ENCODE peak calls at places on chromosomes 6 and 20, in five cellular contexts. P, F, W, K and R are unnamed samples.

GRCh38 chr6:1890071-1890470 is 280.4 kb downstream of the FOXC1 start:
- DNase-seq in W (no peak), P (no peak), K (no peak), F (no peak), R (no peak)

GRCh38 chr6:89487864-89488263 is 54.9 kb downstream of the ANKRD6 start:
- DNase-seq in F (no peak), K (no peak), P (no peak), W (no peak), R (no peak)

GRCh38 chr6:133567656-133568055 is 321.3 kb upstream of the TCF21 start:
- DNase-seq in W (no peak), K (no peak), F (no peak), P (no peak), R (no peak)

GRCh38 chr6:35727935-35728662 is 8.7 kb upstream of the ARMC12 start:
- DNase-seq in W (peak; percentile 100), F (peak; percentile 94), K (peak; percentile 87), P (no peak), R (peak; percentile 56)

GRCh38 chr6:90068264-90068663 is 174.0 kb downstream of the GJA10 start:
- DNase-seq in K (no peak), F (no peak), P (no peak), W (no peak), R (no peak)

GRCh38 chr6:116439572-116439971 is 21.6 kb upstream of the CALHM6 start:
- DNase-seq in P (no peak), K (no peak), W (no peak), F (no peak), R (no peak)

GRCh38 chr6:43308101-43308989 is at the start of gene CRIP3:
- DNase-seq in F (no peak), P (no peak), K (peak; percentile 36), W (peak; percentile 86), R (no peak)

GRCh38 chr20:15287331-15287730 is 949.9 kb upstream of the FLRT3 start:
- DNase-seq in K (no peak), F (no peak), W (no peak), P (no peak), R (no peak)

GRCh38 chr6:10418862-10419748 is 4.2 kb upstream of the TFAP2A start:
- DNase-seq in K (no peak), W (peak; percentile 72), F (no peak), P (no peak), R (no peak)

GRCh38 chr6:19327246-19327645 is 509.9 kb upstream of the ID4 start:
- DNase-seq in K (no peak), W (no peak), P (no peak), F (no peak), R (no peak)

GRCh38 chr20:22584922-22585785 is 782 bp upstream of the FOXA2 start:
- DNase-seq in P (no peak), K (peak; percentile 18), F (no peak), W (peak; percentile 87), R (no peak)

GRCh38 chr6:133428299-133428698 is 187.1 kb downstream of the EYA4 start:
- DNase-seq in F (no peak), W (no peak), P (no peak), K (no peak), R (no peak)

GRCh38 chr20:38730989-38731737 is 6.9 kb downstream of the SLC32A1 start:
- DNase-seq in F (peak; percentile 76), P (no peak), K (peak; percentile 80), W (peak; percentile 95), R (no peak)

GRCh38 chr6:134063121-134063965 is 10.9 kb upstream of the SLC2A12 start:
- DNase-seq in W (no peak), F (no peak), P (no peak), K (peak; percentile 11), R (no peak)

GRCh38 chr6:19836799-19837510 is at the start of gene ID4:
- DNase-seq in F (peak; percentile 68), P (peak; percentile 74), K (peak; percentile 99), W (peak; percentile 97), R (peak; percentile 90)

GRCh38 chr6:151806757-151807512 is 547 bp upstream of the ESR1 start:
- DNase-seq in K (peak; percentile 28), P (no peak), W (no peak), F (no peak), R (no peak)

GRCh38 chr6:15260099-15260821 is 14.4 kb downstream of the JARID2 start:
- DNase-seq in W (no peak), F (no peak), P (peak; percentile 46), K (no peak), R (peak; percentile 79)

GRCh38 chr6:108655840-108656650 is 95.3 kb downstream of the FOXO3 start:
- DNase-seq in P (peak; percentile 70), F (no peak), W (no peak), K (no peak), R (peak; percentile 66)

GRCh38 chr6:151914475-151914874 is 107.0 kb downstream of the ESR1 start:
- DNase-seq in W (no peak), P (no peak), K (no peak), F (no peak), R (no peak)

GRCh38 chr6:9646346-9647042 is 768.4 kb downstream of the TFAP2A start:
- DNase-seq in P (peak; percentile 19), K (peak; percentile 7), W (no peak), F (no peak), R (peak; percentile 55)

GRCh38 chr6:112501705-112502104 is 154.6 kb downstream of the RFPL4B start:
- DNase-seq in W (no peak), P (no peak), F (no peak), K (no peak), R (no peak)

GRCh38 chr6:109237082-109237985 is 142.0 kb downstream of the CEP57L1 start:
- DNase-seq in K (no peak), W (no peak), P (no peak), F (no peak), R (no peak)

GRCh38 chr6:127190552-127190951 is 72.1 kb downstream of the RSPO3 start:
- DNase-seq in P (no peak), K (peak; percentile 12), W (no peak), F (no peak), R (no peak)

GRCh38 chr20:3174442-3175263 is 1.3 kb upstream of the LZTS3 start:
- DNase-seq in F (no peak), W (no peak), P (no peak), K (no peak), R (no peak)

GRCh38 chr6:7917729-7918128 is 7.1 kb upstream of the TXNDC5 start:
- DNase-seq in W (no peak), K (no peak), F (no peak), P (no peak), R (no peak)

GRCh38 chr6:88376759-88377387 is 210.7 kb upstream of the CNR1 start:
- DNase-seq in F (no peak), W (no peak), P (peak; percentile 79), K (no peak), R (peak; percentile 24)

GRCh38 chr6:27582928-27583725 is 110.2 kb upstream of the ZNF184 start:
- DNase-seq in K (peak; percentile 19), F (no peak), W (peak; percentile 14), P (no peak), R (no peak)

GRCh38 chr20:33178726-33179125 is 10.8 kb downstream of the BPIFA2 start:
- DNase-seq in P (no peak), K (no peak), F (no peak), W (no peak), R (no peak)

GRCh38 chr6:14717307-14717706 is 528.6 kb upstream of the JARID2 start:
- DNase-seq in P (no peak), W (no peak), K (no peak), F (no peak), R (no peak)

GRCh38 chr20:44041001-44041400 is 126.3 kb downstream of the TOX2 start:
- DNase-seq in K (no peak), F (no peak), W (no peak), P (no peak), R (no peak)

GRCh38 chr6:131023834-131024504 is 39.1 kb downstream of the EPB41L2 start:
- DNase-seq in P (no peak), W (no peak), F (no peak), K (no peak), R (peak; percentile 33)

GRCh38 chr6:121780325-121781313 is 345.2 kb downstream of the GJA1 start:
- DNase-seq in F (peak; percentile 58), P (peak; percentile 81), W (peak; percentile 89), K (no peak), R (peak; percentile 94)

GRCh38 chr6:26576929-26577719 is 19.6 kb upstream of the ABT1 start:
- DNase-seq in W (no peak), K (no peak), P (no peak), F (peak; percentile 38), R (no peak)

GRCh38 chr6:3603443-3604130 is 146.7 kb upstream of the SLC22A23 start:
- DNase-seq in W (no peak), K (peak; percentile 50), F (no peak), P (no peak), R (no peak)
- TF ChIP-seq CTCF in W (no peak), K (peak; percentile 17), F (no peak), P (no peak), R (peak; percentile 8)

DNA sequence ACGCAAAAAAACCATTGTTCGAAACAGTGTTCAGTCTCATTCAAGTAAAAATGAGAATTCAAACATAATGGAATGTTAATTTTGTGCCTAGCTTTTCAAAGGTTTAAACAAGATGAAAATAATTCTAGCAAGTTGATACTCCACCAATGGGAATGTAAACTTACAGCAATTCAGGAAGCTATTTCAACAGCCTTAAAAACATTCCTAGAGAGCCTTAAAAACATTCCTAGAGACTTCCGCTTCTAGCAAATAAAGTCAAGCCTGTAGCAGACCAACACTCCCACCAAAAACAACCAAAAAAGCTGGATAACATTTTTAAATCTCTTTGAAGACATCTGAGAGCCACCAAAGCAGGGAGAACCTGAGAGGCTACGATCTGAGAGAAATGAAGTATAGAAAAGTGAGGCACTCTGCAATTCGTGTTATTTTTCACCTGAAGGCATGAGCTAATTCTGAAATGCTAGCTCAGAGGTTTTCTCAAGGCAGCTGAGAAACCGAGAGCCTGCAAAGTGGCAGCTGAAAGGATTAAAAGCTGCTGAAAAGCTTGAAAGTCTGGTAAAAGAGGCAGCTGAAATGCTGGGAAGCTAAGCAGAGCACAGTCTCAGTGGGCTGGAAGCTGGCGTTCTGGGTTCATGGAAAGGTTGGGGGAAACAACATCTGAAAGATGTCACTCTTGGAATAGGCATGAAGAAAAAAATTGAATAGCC is 20.9 kb downstream of the GPR63 start:
- DNase-seq in F (no peak), K (peak; percentile 64), P (no peak), W (no peak), R (no peak)
- H3K4me3 ChIP-seq in F (no peak overlapping the region), K (peak overlapping the region; percentile 2), P (no peak overlapping the region), W (no peak overlapping the region), R (no peak overlapping the region)

GRCh38 chr20:4569092-4569491 is 152.6 kb upstream of the PRND start:
- DNase-seq in W (no peak), P (no peak), K (no peak), F (no peak), R (no peak)
- TF ChIP-seq CTCF in W (no peak), P (no peak), K (no peak), F (no peak), R (no peak)

GRCh38 chr20:6014017-6014416 is 39.8 kb downstream of the LRRN4 start:
- DNase-seq in K (no peak), F (no peak), W (no peak), P (no peak), R (no peak)
- H3K4me3 ChIP-seq in K (no peak overlapping the region), F (no peak overlapping the region), W (no peak overlapping the region), P (no peak overlapping the region), R (no peak overlapping the region)